ENCODE peak calls at places on chromosomes 3 and 15, in five cellular contexts. Y is NCI-H345; I is left colon; L is stimulated activated CD8-positive, alpha-beta memory T cell treated with anti-CD3 and anti-CD28 coated beads, Interleukin-2, amount 100 ng/mL, for 1 hour; Z is HuH-7.5. H is an unnamed sample.

GRCh38 chr3:51340311-51340829 is 44.7 kb upstream of the MANF start:
- DNase-seq in Y (no peak), I (no peak), L (no peak), Z (peak), H (peak)

GRCh38 chr3:122642935-122643334 is 37.7 kb upstream of the PARP14 start:
- DNase-seq in Y (no peak), I (no peak), L (no peak), Z (no peak), H (no peak)

GRCh38 chr15:73601449-73602425 is 31.5 kb downstream of the NPTN start:
- DNase-seq in Y (no peak), I (peak), L (no peak), Z (peak), H (peak)

GRCh38 chr15:27237319-27237939 is 266.4 kb downstream of the GABRG3 start:
- DNase-seq in Y (peak), I (no peak), L (no peak), Z (no peak), H (no peak)

GRCh38 chr15:68567345-68567744 is 11.4 kb upstream of the CORO2B start:
- DNase-seq in Y (no peak), I (no peak), L (no peak), Z (no peak), H (no peak)

GRCh38 chr15:101062471-101063171 is 143.5 kb downstream of the LRRK1 start:
- DNase-seq in Y (no peak), I (no peak), L (no peak), Z (no peak), H (no peak)

GRCh38 chr15:60137711-60138396 is 133.7 kb downstream of the FOXB1 start:
- DNase-seq in Y (no peak), I (no peak), L (no peak), Z (no peak), H (no peak)

GRCh38 chr3:4340411-4341335 is 37.5 kb downstream of the SETMAR start:
- DNase-seq in Y (no peak), I (no peak), L (no peak), Z (no peak), H (no peak)

GRCh38 chr3:166433060-166433459 is 595.8 kb upstream of the BCHE start:
- DNase-seq in Y (no peak), I (no peak), L (no peak), Z (no peak), H (no peak)

GRCh38 chr3:69016901-69017300 is 3.4 kb upstream of the EOGT start:
- DNase-seq in Y (no peak), I (no peak), L (no peak), Z (no peak), H (no peak)

GRCh38 chr3:125119752-125120369 is 64.1 kb upstream of the HEG1 start:
- DNase-seq in Y (no peak), I (no peak), L (no peak), Z (no peak), H (no peak)

GRCh38 chr3:132180337-132180791 is 136.8 kb upstream of the ACP3 start:
- DNase-seq in Y (peak), I (no peak), L (no peak), Z (peak), H (peak)

GRCh38 chr3:8845641-8846040 is 76.2 kb upstream of the OXTR start:
- DNase-seq in Y (no peak), I (no peak), L (no peak), Z (no peak), H (no peak)

GRCh38 chr15:55637086-55637485 is 48.9 kb upstream of the PYGO1 start:
- DNase-seq in Y (no peak), I (no peak), L (no peak), Z (no peak), H (no peak)

GRCh38 chr15:79657722-79658121 is 225.6 kb downstream of the MINAR1 start:
- DNase-seq in Y (no peak), I (no peak), L (no peak), Z (peak), H (no peak)

GRCh38 chr3:124565551-124565950 is 164.7 kb upstream of the UMPS start:
- DNase-seq in Y (no peak), I (no peak), L (no peak), Z (no peak), H (no peak)

GRCh38 chr3:62614527-62614926 is 241.2 kb upstream of the FEZF2 start:
- DNase-seq in Y (no peak), I (no peak), L (no peak), Z (no peak), H (no peak)